ENCODE peak calls at places on chromosomes 2 and 18, in seven cellular contexts. Z is HepG2, L is A549, O is H1, V is K562, M is GM12878, U is SK-N-SH. K is an unnamed sample.

GRCh38 chr2:236305531-236305930 is 41.3 kb upstream of the ASB18 start:
- DNase-seq in U (no peak), O (no peak), Z (no peak), V (no peak), L (no peak), M (no peak), K (no peak)

GRCh38 chr2:62570861-62571698 is 65.1 kb upstream of the TMEM17 start:
- DNase-seq in Z (no peak), O (no peak), M (no peak), V (no peak), L (peak; percentile 58), U (no peak), K (peak; percentile 52)

GRCh38 chr2:175175896-175176295 is 5.6 kb downstream of the ATP5MC3 start:
- DNase-seq in V (no peak), M (no peak), U (no peak), Z (no peak), O (no peak), L (no peak), K (no peak)

GRCh38 chr2:231940795-231941194 is 14.6 kb upstream of the NPPC start:
- DNase-seq in L (no peak), O (no peak), Z (no peak), U (no peak), M (no peak), V (no peak), K (no peak)

GRCh38 chr2:102241616-102242260 is 54.9 kb downstream of the IL1RL2 start:
- DNase-seq in O (no peak), Z (no peak), U (no peak), L (no peak), M (no peak), V (no peak), K (no peak)

GRCh38 chr2:174778479-174778962 is 14.2 kb upstream of the CHRNA1 start:
- DNase-seq in L (no peak), V (no peak), U (no peak), O (no peak), M (peak; percentile 50), Z (peak; percentile 55), K (no peak)

GRCh38 chr2:138187221-138187620 is 222.9 kb downstream of the HNMT start:
- DNase-seq in Z (no peak), M (no peak), L (no peak), U (no peak), V (no peak), O (no peak), K (no peak)

GRCh38 chr2:40360652-40361051 is 91.2 kb downstream of the SLC8A1 start:
- DNase-seq in O (no peak), V (no peak), U (no peak), M (no peak), Z (no peak), L (no peak), K (peak; percentile 21)

GRCh38 chr2:171523969-171524401 is 1.7 kb downstream of the CYBRD1 start:
- DNase-seq in L (no peak), U (no peak), V (no peak), O (no peak), Z (no peak), M (no peak), K (no peak)

GRCh38 chr2:171530378-171530777 is 8.1 kb downstream of the CYBRD1 start:
- DNase-seq in M (no peak), U (no peak), V (no peak), Z (no peak), O (no peak), L (no peak), K (no peak)

GRCh38 chr2:171531291-171531690 is 9.0 kb downstream of the CYBRD1 start:
- DNase-seq in L (no peak), V (no peak), U (no peak), M (no peak), O (no peak), Z (no peak), K (no peak)

GRCh38 chr2:171531836-171532450 is 9.7 kb downstream of the CYBRD1 start:
- DNase-seq in Z (no peak), L (no peak), U (no peak), O (no peak), V (no peak), M (no peak), K (no peak)

GRCh38 chr2:171529914-171530313 is 7.6 kb downstream of the CYBRD1 start:
- DNase-seq in U (no peak), O (no peak), Z (no peak), V (peak; percentile 64), M (no peak), L (peak; percentile 8), K (no peak)
- TF ChIP-seq USF2 in U (no peak), O (no peak), Z (no peak), V (no peak), M (no peak), L (no peak), K (no peak)

DNA sequence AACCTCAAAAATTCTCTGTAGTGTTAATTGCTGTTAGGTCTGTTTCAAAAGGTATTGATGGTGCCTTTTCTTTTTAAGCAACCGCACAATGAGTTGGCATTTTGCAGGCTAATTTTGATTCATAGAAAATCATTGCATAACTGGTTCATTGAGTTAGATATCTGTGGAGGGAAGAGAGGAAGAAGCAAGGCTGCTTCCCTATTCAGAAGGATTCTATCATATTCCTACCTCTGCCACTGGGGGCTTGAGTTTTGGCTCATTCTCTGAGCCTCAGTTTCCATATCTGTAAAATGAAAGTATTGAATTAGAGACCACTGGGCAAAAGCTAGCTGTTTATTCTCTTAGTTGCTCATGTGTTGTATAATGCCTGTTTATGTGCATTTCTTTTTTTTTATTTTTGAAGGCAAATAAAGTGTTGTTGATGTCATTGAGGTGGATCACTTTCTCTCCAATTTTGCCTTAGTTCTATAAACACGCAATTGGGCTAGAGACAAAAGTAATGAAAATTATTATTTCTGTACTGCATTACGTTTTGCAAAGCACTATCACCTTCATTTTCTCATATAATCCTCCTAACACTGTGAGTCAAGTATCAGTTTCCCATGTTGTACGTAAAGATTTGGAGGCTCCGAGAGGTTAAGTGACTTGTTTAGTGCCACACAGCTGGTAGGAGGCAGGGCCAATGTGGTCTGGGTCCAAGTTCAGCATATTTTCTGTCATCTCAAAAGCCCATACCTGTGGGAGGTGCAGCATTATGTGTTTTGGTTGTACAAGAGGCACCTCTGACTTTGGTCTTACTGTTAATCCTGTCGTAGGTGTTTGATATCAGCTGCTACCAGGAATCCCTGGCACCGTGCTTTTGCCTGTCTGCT is 5.9 kb downstream of the TRIB2 start:
- DNase-seq in L (no peak), Z (no peak), O (no peak), M (no peak), U (no peak), V (no peak), K (no peak)
- TF ChIP-seq MAX in L (no peak), Z (no peak), O (no peak), M (no peak), U (no peak), V (no peak), K (no peak)

DNA sequence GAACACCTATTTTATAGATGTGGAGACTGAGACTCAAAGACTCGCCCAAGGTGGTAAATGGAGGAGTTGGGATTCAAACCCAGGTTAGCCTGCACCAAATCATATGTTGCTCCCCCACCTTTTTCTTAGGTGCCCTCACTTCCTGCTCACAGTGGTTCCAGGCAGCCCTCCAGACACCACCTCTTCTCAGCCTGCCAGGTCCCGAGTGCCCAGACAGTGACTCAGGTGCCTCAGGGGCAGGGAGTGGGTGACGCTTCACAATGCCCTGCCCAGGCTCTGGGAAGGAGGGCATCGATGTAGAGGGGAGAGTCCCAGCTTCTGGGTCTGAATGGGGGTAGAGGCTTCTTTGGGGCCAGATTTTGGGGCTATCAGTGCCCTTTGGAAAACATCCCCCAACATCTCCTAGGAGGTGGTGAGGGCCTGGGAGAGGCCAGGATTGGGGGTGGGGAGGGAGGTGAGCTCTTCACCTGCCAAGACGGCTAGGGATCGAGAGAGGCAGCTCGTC is 5.2 kb upstream of the DNAJB2 start:
- DNase-seq in V (no peak), U (no peak), Z (no peak), L (peak; percentile 89), O (no peak), M (no peak), K (no peak)
- TF ChIP-seq USF2 in V (no peak), U (no peak), Z (no peak), L (no peak), O (no peak), M (no peak), K (no peak)

DNA sequence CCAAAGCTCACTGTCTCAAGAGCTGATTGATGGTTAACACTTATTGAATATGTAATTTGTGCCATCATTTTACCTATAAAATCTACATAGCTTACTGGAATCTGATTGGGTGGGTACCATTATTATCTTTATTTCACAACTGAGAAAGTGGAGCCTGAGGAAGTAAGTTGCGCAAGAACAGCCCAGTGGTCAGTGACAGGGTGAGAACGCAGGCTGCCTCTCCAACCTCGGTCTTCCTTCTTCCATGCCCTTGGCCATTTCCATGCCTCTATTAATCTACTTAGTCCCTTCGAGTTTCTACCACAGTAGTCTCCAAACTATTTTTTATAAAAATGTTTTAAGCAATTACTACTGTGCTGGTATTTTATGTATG is 390.9 kb upstream of the VWC2L start:
- DNase-seq in V (no peak), L (no peak), U (no peak), Z (no peak), O (no peak), M (no peak), K (no peak)
- TF ChIP-seq MAX in V (no peak), L (no peak), U (no peak), Z (no peak), O (no peak), M (no peak), K (no peak)

GRCh38 chr18:9612989-9613388 is 1.4 kb downstream of the PPP4R1 start:
- DNase-seq in V (no peak), L (no peak), Z (no peak), U (no peak), M (no peak), O (no peak), K (no peak)
- TF ChIP-seq USF2 in V (no peak), L (no peak), Z (no peak), U (no peak), M (no peak), O (no peak), K (no peak)

GRCh38 chr2:54417577-54417976 is 38.5 kb upstream of the SPTBN1 start:
- DNase-seq in O (no peak), L (no peak), M (no peak), V (no peak), Z (no peak), U (no peak), K (no peak)
- TF ChIP-seq MAX in O (no peak), L (no peak), M (no peak), V (no peak), Z (no peak), U (no peak), K (no peak)

GRCh38 chr2:216294305-216294704 is 78.0 kb downstream of the MARCHF4 start:
- DNase-seq in V (no peak), L (no peak), M (no peak), Z (no peak), U (no peak), O (no peak), K (no peak)
- TF ChIP-seq USF2 in V (no peak), L (no peak), M (no peak), Z (no peak), U (no peak), O (no peak), K (no peak)

K was measured in WTC11.